ENCODE peak calls at places on chromosomes 16 and 17, in six cellular contexts. M, L, Q, V, O and P are unnamed samples.

GRCh38 chr16:53502331-53503269 is at the start of gene AKTIP:
- DNase-seq in Q (no peak), M (peak; percentile 40), O (peak; percentile 83), V (peak; percentile 39), L (peak; percentile 52), P (peak; percentile 79)

GRCh38 chr17:42783062-42783777 is 2.8 kb downstream of the WNK4 start:
- DNase-seq in O (no peak), M (peak; percentile 25), Q (no peak), L (peak; percentile 83), V (no peak), P (no peak)

GRCh38 chr17:34114174-34114573 is 140.9 kb upstream of the CCL2 start:
- DNase-seq in L (no peak), Q (no peak), O (no peak), M (no peak), V (no peak), P (no peak)

GRCh38 chr17:15157051-15157450 is 108.1 kb downstream of the PMP22 start:
- DNase-seq in L (peak; percentile 44), M (no peak), Q (no peak), O (no peak), V (no peak), P (no peak)

GRCh38 chr16:58196898-58197313 is 1.0 kb downstream of the CSNK2A2 start:
- DNase-seq in V (no peak), O (no peak), Q (no peak), M (peak; percentile 46), L (peak; percentile 48), P (no peak)

GRCh38 chr17:39745335-39746144 is 7.8 kb downstream of the GRB7 start:
- DNase-seq in V (no peak), Q (no peak), M (no peak), L (no peak), O (no peak), P (no peak)

GRCh38 chr16:14483819-14484385 is 146.2 kb downstream of the PARN start:
- DNase-seq in O (no peak), L (no peak), Q (no peak), M (no peak), V (no peak), P (no peak)

GRCh38 chr16:23755484-23755809 is 621 bp downstream of the CHP2 start:
- DNase-seq in Q (no peak), O (no peak), L (no peak), M (no peak), V (no peak), P (no peak)

GRCh38 chr16:25192096-25192495 is 24.7 kb upstream of the AQP8 start:
- DNase-seq in L (peak; percentile 19), M (no peak), V (no peak), O (no peak), Q (no peak), P (no peak)

GRCh38 chr17:41988418-41988817 is 21.8 kb downstream of the CNP start:
- DNase-seq in Q (no peak), O (no peak), V (no peak), L (no peak), M (no peak), P (no peak)

GRCh38 chr16:54135361-54136275 is 151.0 kb downstream of the IRX3 start:
- DNase-seq in M (peak; percentile 51), V (no peak), O (no peak), Q (no peak), L (peak; percentile 68), P (no peak)

GRCh38 chr17:80003969-80004368 is 31.7 kb downstream of the TBC1D16 start:
- DNase-seq in O (no peak), L (no peak), V (no peak), M (no peak), Q (no peak), P (no peak)

GRCh38 chr17:74822329-74823175 is 37.1 kb downstream of the GRIN2C start:
- DNase-seq in M (no peak), L (no peak), Q (no peak), O (no peak), V (no peak), P (no peak)

GRCh38 chr17:13750783-13751484 is 149.2 kb upstream of the HS3ST3A1 start:
- DNase-seq in L (peak; percentile 21), Q (no peak), O (no peak), V (no peak), M (no peak), P (no peak)

GRCh38 chr17:33686171-33686570 is 393.1 kb upstream of the ASIC2 start:
- DNase-seq in L (no peak), Q (no peak), V (no peak), O (peak; percentile 74), M (no peak), P (no peak)

GRCh38 chr17:82236142-82236971 is 7.5 kb downstream of the SLC16A3 start:
- DNase-seq in M (peak; percentile 45), Q (no peak), L (peak; percentile 47), V (peak; percentile 69), O (peak; percentile 70), P (no peak)

GRCh38 chr16:58409316-58409973 is 17.2 kb downstream of the GINS3 start:
- DNase-seq in L (peak; percentile 7), V (peak; percentile 52), Q (peak; percentile 9), O (peak; percentile 78), M (peak; percentile 90), P (peak; percentile 80)

GRCh38 chr16:3007957-3008748 is 4.6 kb upstream of the CLDN9 start:
- DNase-seq in L (no peak), M (no peak), O (no peak), Q (no peak), V (no peak), P (no peak)

GRCh38 chr16:89343501-89344291 is 126.2 kb downstream of the ZNF778 start:
- DNase-seq in O (no peak), Q (no peak), L (peak; percentile 53), M (no peak), V (no peak), P (no peak)

GRCh38 chr16:58048494-58048893 is 22.9 kb downstream of the MMP15 start:
- DNase-seq in V (no peak), M (no peak), O (no peak), L (no peak), Q (no peak), P (no peak)

GRCh38 chr17:70987867-70988340 is 818.6 kb downstream of the KCNJ2 start:
- DNase-seq in L (no peak), O (no peak), Q (no peak), V (no peak), M (no peak), P (no peak)

GRCh38 chr16:25038239-25038954 is 23.2 kb upstream of the ARHGAP17 start:
- DNase-seq in L (no peak), M (no peak), Q (no peak), O (no peak), V (no peak), P (no peak)

GRCh38 chr17:82873521-82873920 is 33.7 kb upstream of the ZNF750 start:
- DNase-seq in M (no peak), V (no peak), Q (no peak), L (no peak), O (no peak), P (no peak)

GRCh38 chr16:67675999-67676398 is 9.4 kb downstream of the C16orf86 start:
- DNase-seq in M (no peak), O (no peak), Q (no peak), L (no peak), V (no peak), P (no peak)

GRCh38 chr16:84212154-84212553 is 21.2 kb downstream of the ADAD2 start:
- DNase-seq in V (no peak), L (no peak), Q (no peak), O (no peak), M (no peak), P (no peak)

GRCh38 chr17:2816688-2817087 is 20.4 kb downstream of the RAP1GAP2 start:
- DNase-seq in V (no peak), Q (no peak), L (no peak), O (no peak), M (no peak), P (no peak)
- H3K4me3 ChIP-seq in V (no peak overlapping the region), Q (no peak overlapping the region), L (no peak overlapping the region), O (no peak overlapping the region), M (no peak overlapping the region), P (no peak overlapping the region)

DNA sequence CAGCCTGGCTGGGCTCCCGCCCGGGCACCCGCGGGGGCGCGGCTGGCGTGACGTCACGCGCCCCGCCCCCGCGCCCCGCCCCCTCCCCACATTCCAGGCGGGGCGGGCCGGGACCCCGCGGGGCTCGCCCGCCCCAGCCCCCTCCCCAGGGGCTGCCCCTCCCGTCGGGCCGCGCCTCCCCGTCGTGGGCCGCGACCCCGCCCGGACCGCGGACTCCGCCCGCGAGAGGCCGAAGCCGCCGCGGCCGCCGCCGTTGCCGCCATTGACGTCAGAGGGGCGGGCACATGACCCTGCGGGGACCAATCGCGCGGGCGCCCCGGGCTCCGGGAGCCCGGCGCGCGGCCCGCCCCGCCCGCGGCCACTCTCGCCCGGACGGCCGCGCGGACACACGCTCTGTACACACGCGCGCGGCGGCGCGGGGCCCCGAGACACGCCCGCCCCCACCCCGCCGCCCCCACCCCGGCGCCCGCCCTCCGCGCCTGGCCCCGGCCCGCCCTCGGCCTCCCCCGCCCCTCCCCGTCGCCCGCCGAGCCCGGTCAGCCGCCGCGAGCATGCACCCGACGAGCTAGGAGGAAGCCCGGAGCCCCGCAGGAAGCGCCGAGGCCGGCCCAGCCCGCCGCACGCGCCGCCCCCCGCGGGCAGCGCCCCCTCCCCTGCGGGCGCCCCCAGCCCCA is at the start of gene CMIP:
- DNase-seq in L (peak; percentile 72), O (peak; percentile 83), V (peak; percentile 79), M (peak; percentile 60), Q (peak; percentile 37), P (peak; percentile 90)
- TF ChIP-seq POLR2A in L (no peak), O (no peak), V (no peak), M (no peak), Q (no peak), P (no peak)

DNA sequence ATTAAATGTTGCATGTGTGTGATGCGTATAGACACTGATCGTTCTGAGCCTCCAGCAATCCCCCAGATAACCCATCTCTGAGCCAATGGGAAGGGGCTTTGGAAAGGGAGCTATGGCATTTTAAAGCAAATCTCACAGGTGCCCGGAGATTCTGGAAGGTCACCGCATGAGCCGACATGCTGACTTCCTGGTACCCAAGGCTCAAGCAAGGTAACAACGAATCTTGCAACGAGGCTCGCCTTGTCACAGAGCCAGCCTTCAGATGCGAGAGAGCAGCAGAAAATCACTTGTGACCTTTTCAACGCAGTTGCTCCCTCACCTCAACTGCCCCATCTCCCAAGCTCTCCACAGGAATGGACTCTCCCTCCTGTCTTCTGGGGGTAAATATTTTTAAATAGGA is 154.8 kb upstream of the CDH5 start:
- DNase-seq in V (no peak), O (no peak), L (no peak), Q (no peak), M (no peak), P (no peak)
- H3K4me3 ChIP-seq in V (no peak overlapping the region), O (no peak overlapping the region), L (no peak overlapping the region), Q (no peak overlapping the region), M (no peak overlapping the region), P (no peak overlapping the region)

DNA sequence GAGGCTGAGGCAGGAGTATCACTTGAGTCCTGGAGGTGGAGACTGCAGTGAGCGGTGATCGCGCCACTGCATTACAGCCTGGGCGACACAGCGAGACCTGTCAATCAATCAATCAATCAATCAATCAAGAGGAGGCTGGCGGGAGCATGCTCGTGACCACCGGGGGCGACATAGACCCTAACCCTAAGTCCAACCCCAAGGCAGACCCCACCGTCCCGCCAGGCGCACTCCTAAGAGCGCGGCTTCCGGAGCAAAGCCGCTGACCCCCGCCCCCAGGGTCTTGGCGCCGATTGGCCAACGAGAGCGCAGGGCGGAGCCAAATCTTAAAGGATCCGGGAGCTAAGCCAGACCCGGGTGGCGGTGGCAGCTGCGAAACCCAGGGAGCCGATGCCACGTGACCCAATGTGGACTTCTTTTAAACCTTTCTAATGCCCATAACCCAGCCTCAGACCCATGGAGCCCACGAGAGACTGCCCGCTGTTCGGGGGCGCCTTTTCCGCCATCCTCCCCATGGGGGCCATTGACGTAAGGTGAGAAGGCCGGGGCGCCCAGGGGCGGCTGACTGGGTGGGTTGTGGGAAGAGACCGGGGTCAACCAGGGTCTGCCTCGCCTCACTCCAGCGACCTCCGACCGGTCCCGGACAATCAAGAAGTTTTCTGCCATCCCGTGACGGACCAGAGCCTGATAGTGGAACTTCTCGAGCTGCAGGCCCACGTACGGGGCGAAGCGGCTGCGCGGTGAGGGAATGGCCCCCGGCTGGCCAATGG is at the start of gene RANGRF:
- DNase-seq in V (peak; percentile 88), Q (peak; percentile 32), L (peak; percentile 75), O (peak; percentile 93), M (peak; percentile 82), P (peak; percentile 95)
- TF ChIP-seq POLR2A in V (no peak), Q (no peak), L (peak; percentile 64), O (no peak), M (no peak), P (no peak)